ENCODE peak calls at places on chromosomes 1 and 21, in ten cellular contexts. J, Z, L, M, T, H, G, W, N and U are unnamed samples.

GRCh38 chr21:32371913-32372314 is 20.9 kb downstream of the URB1 start:
- DNase-seq in M (peak), J (no peak), L (no peak), G (no peak), T (no peak), W (no peak), Z (no peak), N (no peak), H (no peak), U (no peak)

GRCh38 chr1:96741335-96741734 is 19.8 kb downstream of the PTBP2 start:
- DNase-seq in H (no peak), T (no peak), W (no peak), M (no peak), G (no peak), J (no peak), Z (no peak), L (no peak), N (no peak), U (no peak)

GRCh38 chr1:177048314-177049069 is 116.0 kb downstream of the ASTN1 start:
- DNase-seq in J (no peak), Z (no peak), W (no peak), H (no peak), M (no peak), G (no peak), T (no peak), L (no peak), N (no peak), U (no peak)

GRCh38 chr1:245578306-245578705 is 423.5 kb downstream of the KIF26B start:
- DNase-seq in Z (no peak), G (no peak), J (no peak), L (no peak), T (no peak), N (no peak), H (no peak), M (no peak), W (no peak), U (no peak)

GRCh38 chr1:24343412-24344089 is 24.4 kb downstream of the GRHL3 start:
- DNase-seq in W (no peak), M (no peak), Z (no peak), L (no peak), T (no peak), H (no peak), N (no peak), J (no peak), G (no peak), U (no peak)

GRCh38 chr1:15354580-15354965 is 55.1 kb upstream of the EFHD2 start:
- DNase-seq in L (no peak), J (no peak), M (no peak), H (no peak), T (no peak), N (no peak), G (no peak), Z (no peak), W (no peak), U (no peak)

GRCh38 chr1:225635649-225636048 is 17.3 kb downstream of the ENAH start:
- DNase-seq in G (no peak), T (no peak), H (no peak), W (no peak), L (no peak), Z (no peak), J (no peak), N (no peak), M (no peak), U (no peak)

GRCh38 chr21:45074818-45075605 is 632 bp downstream of the ADARB1 start:
- DNase-seq in M (peak), N (no peak), J (peak), H (peak), L (no peak), W (no peak), T (peak), G (no peak), Z (no peak), U (no peak)

GRCh38 chr1:21536223-21536622 is 27.0 kb downstream of the ALPL start:
- DNase-seq in T (no peak), H (no peak), N (no peak), W (no peak), L (peak), G (no peak), Z (no peak), J (no peak), M (no peak), U (no peak)

GRCh38 chr1:21818661-21819060 is 6.6 kb downstream of the LDLRAD2 start:
- DNase-seq in J (peak), Z (no peak), T (peak), M (peak), N (no peak), H (peak), W (peak), G (no peak), L (no peak), U (peak)